ENCODE peak calls at places on chromosomes 11 and 22, in seven cellular contexts. One of them, this sample, is unnamed.

GRCh38 chr22:44721206-44721605 is 19.2 kb downstream of the PRR5 start:
- DNase-seq in right cardiac atrium: no peak
- DNase-seq in kidney tubule cell: no peak
- DNase-seq in skeletal muscle cell: no peak
- DNase-seq in GM10248: no peak
- DNase-seq in ureter: no peak
- DNase-seq in stomach: no peak
- DNase-seq in this sample: no peak

GRCh38 chr11:102577182-102577581 is 46.6 kb upstream of the MMP7 start:
- DNase-seq in right cardiac atrium: no peak
- DNase-seq in kidney tubule cell: peak; percentile 53
- DNase-seq in skeletal muscle cell: peak; percentile 25
- DNase-seq in GM10248: no peak
- DNase-seq in ureter: no peak
- DNase-seq in stomach: no peak
- DNase-seq in this sample: no peak

GRCh38 chr11:69934861-69935494 is 115.8 kb upstream of the FGF3 start:
- DNase-seq in right cardiac atrium: no peak
- DNase-seq in kidney tubule cell: peak; percentile 49
- DNase-seq in skeletal muscle cell: no peak
- DNase-seq in GM10248: no peak
- DNase-seq in ureter: no peak
- DNase-seq in stomach: no peak
- DNase-seq in this sample: peak; percentile 76

GRCh38 chr11:115716577-115717214 is 212.5 kb upstream of the CADM1 start:
- DNase-seq in right cardiac atrium: peak; percentile 58
- DNase-seq in kidney tubule cell: no peak
- DNase-seq in skeletal muscle cell: no peak
- DNase-seq in GM10248: no peak
- DNase-seq in ureter: no peak
- DNase-seq in stomach: no peak
- DNase-seq in this sample: no peak

GRCh38 chr22:36003972-36004674 is 24.5 kb downstream of the RBFOX2 start:
- DNase-seq in right cardiac atrium: no peak
- DNase-seq in kidney tubule cell: no peak
- DNase-seq in skeletal muscle cell: no peak
- DNase-seq in GM10248: no peak
- DNase-seq in ureter: no peak
- DNase-seq in stomach: no peak
- DNase-seq in this sample: no peak

GRCh38 chr11:72229925-72230763 is 5.6 kb downstream of the INPPL1 start:
- DNase-seq in right cardiac atrium: peak; percentile 53
- DNase-seq in kidney tubule cell: no peak
- DNase-seq in skeletal muscle cell: no peak
- DNase-seq in GM10248: no peak
- DNase-seq in ureter: peak; percentile 39
- DNase-seq in stomach: peak; percentile 21
- DNase-seq in this sample: peak; percentile 78

GRCh38 chr11:133793271-133793848 is 52.0 kb downstream of the SPATA19 start:
- DNase-seq in right cardiac atrium: no peak
- DNase-seq in kidney tubule cell: no peak
- DNase-seq in skeletal muscle cell: no peak
- DNase-seq in GM10248: no peak
- DNase-seq in ureter: no peak
- DNase-seq in stomach: no peak
- DNase-seq in this sample: no peak

GRCh38 chr11:95412074-95412473 is 181.1 kb upstream of the SESN3 start:
- DNase-seq in right cardiac atrium: no peak
- DNase-seq in kidney tubule cell: no peak
- DNase-seq in skeletal muscle cell: no peak
- DNase-seq in GM10248: no peak
- DNase-seq in ureter: no peak
- DNase-seq in stomach: no peak
- DNase-seq in this sample: no peak

GRCh38 chr11:77547863-77548551 is 41.7 kb upstream of the AQP11 start:
- DNase-seq in right cardiac atrium: no peak
- DNase-seq in kidney tubule cell: peak; percentile 71
- DNase-seq in skeletal muscle cell: peak; percentile 27
- DNase-seq in GM10248: peak; percentile 62
- DNase-seq in ureter: peak; percentile 51
- DNase-seq in stomach: no peak
- DNase-seq in this sample: peak; percentile 18

GRCh38 chr11:123054301-123055065 is 7.5 kb downstream of the HSPA8 start:
- DNase-seq in right cardiac atrium: no peak
- DNase-seq in kidney tubule cell: peak; percentile 80
- DNase-seq in skeletal muscle cell: peak; percentile 31
- DNase-seq in GM10248: peak; percentile 76
- DNase-seq in ureter: no peak
- DNase-seq in stomach: no peak
- DNase-seq in this sample: no peak

GRCh38 chr22:44276041-44276440 is 36.7 kb downstream of the SHISAL1 start:
- DNase-seq in right cardiac atrium: no peak
- DNase-seq in kidney tubule cell: no peak
- DNase-seq in skeletal muscle cell: no peak
- DNase-seq in GM10248: no peak
- DNase-seq in ureter: no peak
- DNase-seq in stomach: no peak
- DNase-seq in this sample: no peak

GRCh38 chr11:1041471-1041870 is 5.0 kb upstream of the MUC6 start:
- DNase-seq in right cardiac atrium: peak; percentile 57
- DNase-seq in kidney tubule cell: no peak
- DNase-seq in skeletal muscle cell: no peak
- DNase-seq in GM10248: no peak
- DNase-seq in ureter: no peak
- DNase-seq in stomach: no peak
- DNase-seq in this sample: no peak

GRCh38 chr11:128713595-128713994 is 19.7 kb downstream of the FLI1 start:
- DNase-seq in right cardiac atrium: no peak
- DNase-seq in kidney tubule cell: no peak
- DNase-seq in skeletal muscle cell: no peak
- DNase-seq in GM10248: no peak
- DNase-seq in ureter: no peak
- DNase-seq in stomach: no peak
- DNase-seq in this sample: no peak

GRCh38 chr11:105000797-105001196 is 22.2 kb downstream of the CASP5 start:
- DNase-seq in right cardiac atrium: no peak
- DNase-seq in kidney tubule cell: peak; percentile 5
- DNase-seq in skeletal muscle cell: no peak
- DNase-seq in GM10248: peak; percentile 38
- DNase-seq in ureter: no peak
- DNase-seq in stomach: peak; percentile 29
- DNase-seq in this sample: no peak

GRCh38 chr11:78226684-78227680 is 38.3 kb downstream of the USP35 start:
- DNase-seq in right cardiac atrium: no peak
- DNase-seq in kidney tubule cell: no peak
- DNase-seq in skeletal muscle cell: no peak
- DNase-seq in GM10248: no peak
- DNase-seq in ureter: no peak
- DNase-seq in stomach: no peak
- DNase-seq in this sample: no peak

GRCh38 chr11:126793596-126793995 is 207.0 kb downstream of the KIRREL3 start:
- DNase-seq in right cardiac atrium: no peak
- DNase-seq in kidney tubule cell: peak; percentile 68
- DNase-seq in skeletal muscle cell: no peak
- DNase-seq in GM10248: no peak
- DNase-seq in ureter: no peak
- DNase-seq in stomach: no peak
- DNase-seq in this sample: no peak

GRCh38 chr11:7973011-7973410 is 7.8 kb upstream of the NLRP10 start:
- DNase-seq in right cardiac atrium: no peak
- DNase-seq in kidney tubule cell: no peak
- DNase-seq in skeletal muscle cell: no peak
- DNase-seq in GM10248: no peak
- DNase-seq in ureter: no peak
- DNase-seq in stomach: no peak
- DNase-seq in this sample: no peak

GRCh38 chr11:17750013-17750816 is 15.6 kb downstream of the KCNC1 start:
- DNase-seq in right cardiac atrium: peak; percentile 16
- DNase-seq in kidney tubule cell: no peak
- DNase-seq in skeletal muscle cell: no peak
- DNase-seq in GM10248: no peak
- DNase-seq in ureter: no peak
- DNase-seq in stomach: no peak
- DNase-seq in this sample: no peak

GRCh38 chr22:26770624-26771023 is 113.2 kb downstream of the MIAT start:
- DNase-seq in right cardiac atrium: no peak
- DNase-seq in kidney tubule cell: no peak
- DNase-seq in skeletal muscle cell: peak; percentile 5
- DNase-seq in GM10248: no peak
- DNase-seq in ureter: no peak
- DNase-seq in stomach: no peak
- DNase-seq in this sample: no peak

GRCh38 chr11:35061516-35062440 is 77.2 kb upstream of the CD44 start:
- DNase-seq in right cardiac atrium: no peak
- DNase-seq in kidney tubule cell: no peak
- DNase-seq in skeletal muscle cell: no peak
- DNase-seq in GM10248: no peak
- DNase-seq in ureter: no peak
- DNase-seq in stomach: no peak
- DNase-seq in this sample: no peak

GRCh38 chr22:19519041-19519926 is 4.9 kb downstream of the CLDN5 start:
- DNase-seq in right cardiac atrium: no peak
- DNase-seq in kidney tubule cell: no peak
- DNase-seq in skeletal muscle cell: no peak
- DNase-seq in GM10248: no peak
- DNase-seq in ureter: no peak
- DNase-seq in stomach: no peak
- DNase-seq in this sample: no peak

GRCh38 chr22:24514241-24515024 is 19.3 kb downstream of the UPB1 start:
- DNase-seq in right cardiac atrium: no peak
- DNase-seq in kidney tubule cell: no peak
- DNase-seq in skeletal muscle cell: no peak
- DNase-seq in GM10248: peak; percentile 50
- DNase-seq in ureter: no peak
- DNase-seq in stomach: peak; percentile 40
- DNase-seq in this sample: no peak

GRCh38 chr11:12267921-12268320 is 109.5 kb upstream of the PARVA start:
- DNase-seq in right cardiac atrium: no peak
- DNase-seq in kidney tubule cell: no peak
- DNase-seq in skeletal muscle cell: no peak
- DNase-seq in GM10248: no peak
- DNase-seq in ureter: no peak
- DNase-seq in stomach: no peak
- DNase-seq in this sample: no peak

GRCh38 chr22:49749227-49749626 is 78.4 kb downstream of the BRD1 start:
- DNase-seq in right cardiac atrium: no peak
- DNase-seq in kidney tubule cell: no peak
- DNase-seq in skeletal muscle cell: no peak
- DNase-seq in GM10248: no peak
- DNase-seq in ureter: no peak
- DNase-seq in stomach: no peak
- DNase-seq in this sample: peak; percentile 54

GRCh38 chr11:76415073-76415472 is 29.7 kb upstream of the EMSY start:
- DNase-seq in right cardiac atrium: no peak
- DNase-seq in kidney tubule cell: no peak
- DNase-seq in skeletal muscle cell: no peak
- DNase-seq in GM10248: no peak
- DNase-seq in ureter: no peak
- DNase-seq in stomach: no peak
- DNase-seq in this sample: no peak

GRCh38 chr11:100776212-100776896 is 89.3 kb downstream of the ARHGAP42 start:
- DNase-seq in right cardiac atrium: no peak
- DNase-seq in kidney tubule cell: peak; percentile 99
- DNase-seq in skeletal muscle cell: no peak
- DNase-seq in GM10248: no peak
- DNase-seq in ureter: no peak
- DNase-seq in stomach: no peak
- DNase-seq in this sample: no peak

GRCh38 chr11:120500414-120500936 is 11.1 kb upstream of the GRIK4 start:
- DNase-seq in right cardiac atrium: peak; percentile 60
- DNase-seq in kidney tubule cell: no peak
- DNase-seq in skeletal muscle cell: no peak
- DNase-seq in GM10248: no peak
- DNase-seq in ureter: no peak
- DNase-seq in stomach: no peak
- DNase-seq in this sample: no peak

GRCh38 chr11:67483901-67484665 is 1.3 kb downstream of the AIP start:
- DNase-seq in right cardiac atrium: no peak
- DNase-seq in kidney tubule cell: peak; percentile 51
- DNase-seq in skeletal muscle cell: no peak
- DNase-seq in GM10248: no peak
- DNase-seq in ureter: no peak
- DNase-seq in stomach: no peak
- DNase-seq in this sample: no peak

GRCh38 chr11:119696378-119697157 is 32.4 kb downstream of the NECTIN1 start:
- DNase-seq in right cardiac atrium: no peak
- DNase-seq in kidney tubule cell: no peak
- DNase-seq in skeletal muscle cell: no peak
- DNase-seq in GM10248: no peak
- DNase-seq in ureter: peak; percentile 96
- DNase-seq in stomach: no peak
- DNase-seq in this sample: peak; percentile 88

GRCh38 chr22:24494535-24495364 is at the start of gene UPB1:
- DNase-seq in right cardiac atrium: peak; percentile 66
- DNase-seq in kidney tubule cell: no peak
- DNase-seq in skeletal muscle cell: no peak
- DNase-seq in GM10248: no peak
- DNase-seq in ureter: no peak
- DNase-seq in stomach: no peak
- DNase-seq in this sample: no peak

GRCh38 chr22:27135582-27135981 is 478.2 kb downstream of the MIAT start:
- DNase-seq in right cardiac atrium: no peak
- DNase-seq in kidney tubule cell: peak; percentile 84
- DNase-seq in skeletal muscle cell: peak; percentile 54
- DNase-seq in GM10248: no peak
- DNase-seq in ureter: no peak
- DNase-seq in stomach: no peak
- DNase-seq in this sample: no peak

GRCh38 chr11:110128161-110128560 is 35.0 kb downstream of the ZC3H12C start:
- DNase-seq in right cardiac atrium: no peak
- DNase-seq in kidney tubule cell: no peak
- DNase-seq in skeletal muscle cell: no peak
- DNase-seq in GM10248: no peak
- DNase-seq in ureter: no peak
- DNase-seq in stomach: no peak
- DNase-seq in this sample: no peak

GRCh38 chr11:116529210-116529609 is 243.6 kb downstream of the BUD13 start:
- DNase-seq in right cardiac atrium: no peak
- DNase-seq in kidney tubule cell: no peak
- DNase-seq in skeletal muscle cell: no peak
- DNase-seq in GM10248: no peak
- DNase-seq in ureter: no peak
- DNase-seq in stomach: no peak
- DNase-seq in this sample: peak; percentile 1

GRCh38 chr22:24985824-24986214 is 33.3 kb downstream of the KIAA1671 start:
- DNase-seq in right cardiac atrium: peak; percentile 71
- DNase-seq in kidney tubule cell: no peak
- DNase-seq in skeletal muscle cell: peak; percentile 52
- DNase-seq in GM10248: no peak
- DNase-seq in ureter: no peak
- DNase-seq in stomach: no peak
- DNase-seq in this sample: no peak